ENCODE peak calls at places on chromosomes 5 and 9, in seven cellular contexts. X is BE2C, F is ovary, K is hepatocyte, T is H1, E is aorta, R is thyroid gland. W is an unnamed sample.
A peak's percentile ranks its signal among the peaks of the same experiment; 100 is the strongest.

GRCh38 chr5:149002053-149002452 is 60.8 kb downstream of the SH3TC2 start:
- DNase-seq in X (no peak), F (no peak), K (peak; percentile 79), T (no peak), E (peak; percentile 44), R (no peak), W (peak; percentile 98)

GRCh38 chr9:1100192-1100591 is 50.0 kb downstream of the DMRT2 start:
- DNase-seq in X (no peak), F (no peak), K (no peak), T (no peak), E (no peak), R (no peak), W (no peak)

GRCh38 chr5:39941436-39941835 is 516.7 kb upstream of the DAB2 start:
- DNase-seq in X (no peak), F (no peak), K (no peak), T (no peak), E (no peak), R (no peak), W (no peak)

GRCh38 chr5:73381587-73382411 is 66.8 kb downstream of the FOXD1 start:
- DNase-seq in X (no peak), F (no peak), K (no peak), T (peak; percentile 66), E (no peak), R (no peak), W (no peak)

GRCh38 chr5:405421-405820 is 37.6 kb upstream of the EXOC3 start:
- DNase-seq in X (no peak), F (no peak), K (no peak), T (no peak), E (no peak), R (no peak), W (no peak)

GRCh38 chr5:98599016-98599415 is 174.4 kb upstream of the RGMB start:
- DNase-seq in X (no peak), F (no peak), K (no peak), T (no peak), E (no peak), R (no peak), W (no peak)

GRCh38 chr5:15266841-15267240 is 233.1 kb upstream of the FBXL7 start:
- DNase-seq in X (no peak), F (no peak), K (no peak), T (no peak), E (no peak), R (no peak), W (no peak)

GRCh38 chr5:6135977-6136376 is 242.4 kb downstream of the MED10 start:
- DNase-seq in X (no peak), F (no peak), K (no peak), T (no peak), E (no peak), R (no peak), W (no peak)

GRCh38 chr5:91030521-91031395 is 352.4 kb downstream of the ARRDC3 start:
- DNase-seq in X (no peak), F (no peak), K (no peak), T (no peak), E (no peak), R (peak; percentile 63), W (no peak)

DNA sequence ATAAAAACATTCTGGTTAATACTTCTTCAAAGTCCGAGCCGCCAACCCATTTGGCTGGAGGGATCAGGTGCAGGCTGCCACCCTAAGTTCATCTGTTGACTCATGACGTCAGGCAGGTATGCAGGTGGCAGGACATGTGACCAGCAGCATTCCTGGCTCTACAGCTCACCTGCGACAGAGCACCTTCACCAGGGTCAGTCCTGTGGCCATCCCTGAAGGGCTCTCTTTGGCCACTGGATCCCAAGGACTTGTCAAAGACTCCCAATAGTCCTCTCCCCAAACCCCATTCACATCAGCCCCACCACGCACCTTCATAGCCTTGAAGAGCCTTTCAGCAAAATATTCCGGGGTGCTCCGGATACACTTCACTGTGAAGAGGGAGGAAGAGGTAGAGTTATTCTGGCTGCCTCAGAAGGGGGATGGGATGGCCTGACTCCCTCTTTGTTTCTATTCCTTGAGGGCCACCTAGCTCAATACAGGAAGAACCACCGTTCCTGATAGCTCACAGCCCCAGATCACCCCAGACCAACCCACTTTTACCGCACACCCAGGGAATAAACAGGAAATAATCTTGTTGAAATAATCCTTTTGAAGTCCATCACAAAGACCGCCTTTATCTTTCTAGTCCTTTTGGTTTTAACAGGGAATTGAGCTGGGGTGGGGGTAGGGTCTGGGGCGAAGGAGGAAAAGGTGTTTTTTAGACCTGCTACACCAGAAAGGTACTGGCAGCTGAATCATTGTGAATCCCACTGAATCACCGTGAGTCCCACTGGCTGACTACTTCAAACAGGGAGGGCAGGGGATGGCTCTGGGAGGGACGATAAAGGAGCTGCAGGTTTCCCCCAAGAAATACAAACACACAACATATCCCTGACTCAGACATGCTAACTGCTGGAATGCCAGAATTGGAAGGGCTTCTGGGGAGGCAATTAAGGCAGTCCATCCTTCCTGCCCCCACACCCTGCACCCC is 26.4 kb downstream of the ANXA6 start:
- DNase-seq in X (no peak), F (no peak), K (peak; percentile 79), T (no peak), E (peak; percentile 31), R (no peak), W (no peak)
- H3K4me1 ChIP-seq in X (no peaks in the 10 kb centered on the region), F (no peaks in the 10 kb centered on the region), K (peaks cover 5% of the 10 kb centered on the region), T (no peaks in the 10 kb centered on the region), E (no peaks in the 10 kb centered on the region), R (no peaks in the 10 kb centered on the region), W (no peaks in the 10 kb centered on the region)

DNA sequence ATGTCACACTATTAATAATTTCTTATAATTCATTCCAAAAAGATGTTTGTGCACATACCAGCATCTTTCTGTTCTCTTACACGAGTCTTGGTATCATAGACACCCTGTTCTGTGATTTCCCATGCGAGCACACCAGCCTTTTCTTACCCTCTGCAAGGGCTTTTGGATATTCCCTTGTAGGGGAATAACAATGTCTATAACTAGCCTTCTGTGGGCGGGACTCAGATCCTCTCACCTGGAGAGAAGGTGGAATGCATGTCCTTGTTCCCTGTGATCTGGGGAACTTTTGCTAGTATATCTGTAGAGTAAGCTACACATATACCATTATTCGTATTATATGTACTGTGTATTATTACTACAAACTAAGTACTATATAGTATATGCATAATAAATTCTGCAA is 44.8 kb downstream of the EHMT1 start:
- DNase-seq in X (no peak), F (no peak), K (no peak), T (no peak), E (no peak), R (no peak), W (no peak)
- H3K4me3 ChIP-seq in X (no peak overlapping the region), F (no peak overlapping the region), K (no peak overlapping the region), T (no peak overlapping the region), E (no peak overlapping the region), R (no peak overlapping the region), W (no peak overlapping the region)

DNA sequence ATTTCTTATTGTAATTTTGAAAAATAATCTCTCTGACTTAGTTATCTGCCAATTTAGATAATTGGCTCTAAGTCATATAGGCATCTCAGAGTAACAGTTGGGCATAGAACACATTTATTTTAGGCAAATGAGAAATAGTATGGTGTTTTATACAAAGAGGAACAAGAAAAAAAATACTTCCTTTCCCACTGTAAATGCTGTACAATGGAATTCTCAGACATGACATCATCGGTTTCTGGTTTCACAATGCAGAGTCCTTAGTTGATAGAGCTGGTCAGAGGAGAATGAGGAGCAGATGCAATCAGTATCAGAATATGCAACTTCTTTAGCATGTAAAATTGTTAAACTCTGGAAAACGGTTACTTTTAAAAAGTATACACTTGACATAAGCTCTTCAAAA is 49.4 kb downstream of the PLK2 start:
- DNase-seq in X (no peak), F (no peak), K (peak; percentile 48), T (no peak), E (no peak), R (no peak), W (peak; percentile 39)
- H3K4me1 ChIP-seq in X (no peaks in the 10 kb centered on the region), F (no peaks in the 10 kb centered on the region), K (peaks cover 13% of the 10 kb centered on the region), T (peaks cover 14% of the 10 kb centered on the region), E (no peaks in the 10 kb centered on the region), R (no peaks in the 10 kb centered on the region), W (peaks cover 23% of the 10 kb centered on the region)

DNA sequence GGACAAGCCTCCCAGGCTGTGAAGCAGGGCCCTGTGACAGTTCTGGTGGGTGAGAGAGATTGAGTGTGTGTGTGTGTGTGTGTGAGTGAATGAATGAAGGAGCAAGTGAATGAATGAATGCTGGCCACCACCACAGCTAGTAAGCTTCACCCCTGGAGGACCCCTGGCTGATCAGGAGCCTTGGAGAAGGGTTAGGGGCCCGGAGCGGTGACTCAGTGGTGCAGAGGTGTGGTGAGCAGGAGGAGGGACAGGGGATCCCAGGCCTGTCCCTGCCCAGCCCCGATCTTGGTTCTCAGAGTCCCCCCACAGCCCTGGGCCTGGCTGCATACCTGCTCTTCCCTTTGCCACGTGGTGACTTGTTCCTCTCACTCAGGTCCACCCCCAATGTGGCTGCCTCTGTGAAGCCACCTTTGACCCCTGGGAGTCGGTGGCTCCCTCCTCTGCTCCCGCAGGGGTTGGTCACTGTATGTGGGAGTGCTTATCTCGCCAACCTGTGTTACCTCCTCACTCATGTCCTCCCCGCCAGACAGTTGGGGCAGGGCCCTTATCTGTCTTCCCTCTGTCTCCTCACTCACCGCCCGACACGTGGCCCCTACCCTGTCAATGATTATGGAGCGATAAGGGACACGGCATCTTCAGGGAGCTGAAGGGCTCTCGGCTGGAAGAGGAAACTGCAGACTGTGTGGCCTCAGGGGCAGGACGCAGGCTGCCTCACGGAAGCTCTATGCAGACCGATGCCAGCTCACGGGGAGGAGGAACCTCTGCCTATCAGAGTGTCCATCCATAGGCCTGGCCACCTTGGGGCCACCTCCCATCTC is 99.9 kb upstream of the PITX1 start:
- DNase-seq in X (peak; percentile 29), F (no peak), K (peak; percentile 87), T (no peak), E (peak; percentile 29), R (no peak), W (no peak)
- H3K4me3 ChIP-seq in X (no peak overlapping the region), F (no peak overlapping the region), K (no peak overlapping the region), T (no peak overlapping the region), E (no peak overlapping the region), R (no peak overlapping the region), W (no peak overlapping the region)

DNA sequence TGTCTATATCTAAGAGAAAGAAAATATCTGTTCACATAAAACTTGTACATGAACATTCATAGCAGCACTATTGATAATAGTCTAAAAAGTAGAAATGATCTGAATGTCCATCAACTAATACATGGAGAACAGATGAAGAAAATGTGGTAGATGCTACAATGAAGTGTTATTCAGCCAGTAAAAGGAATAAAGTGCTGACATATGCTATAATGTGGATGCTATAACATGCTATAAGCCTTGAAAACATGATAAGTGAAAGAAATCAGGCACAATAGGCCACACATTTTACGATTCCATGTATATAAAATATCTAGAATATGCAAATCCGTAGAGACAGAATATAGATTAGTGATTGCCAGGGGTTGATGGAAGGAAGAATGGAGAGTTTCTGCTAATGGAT is 146.8 kb downstream of the SEMA5A start:
- DNase-seq in X (no peak), F (no peak), K (no peak), T (no peak), E (no peak), R (no peak), W (no peak)
- H3K4me1 ChIP-seq in X (no peaks in the 10 kb centered on the region), F (no peaks in the 10 kb centered on the region), K (no peaks in the 10 kb centered on the region), T (no peaks in the 10 kb centered on the region), E (no peaks in the 10 kb centered on the region), R (no peaks in the 10 kb centered on the region), W (no peaks in the 10 kb centered on the region)

DNA sequence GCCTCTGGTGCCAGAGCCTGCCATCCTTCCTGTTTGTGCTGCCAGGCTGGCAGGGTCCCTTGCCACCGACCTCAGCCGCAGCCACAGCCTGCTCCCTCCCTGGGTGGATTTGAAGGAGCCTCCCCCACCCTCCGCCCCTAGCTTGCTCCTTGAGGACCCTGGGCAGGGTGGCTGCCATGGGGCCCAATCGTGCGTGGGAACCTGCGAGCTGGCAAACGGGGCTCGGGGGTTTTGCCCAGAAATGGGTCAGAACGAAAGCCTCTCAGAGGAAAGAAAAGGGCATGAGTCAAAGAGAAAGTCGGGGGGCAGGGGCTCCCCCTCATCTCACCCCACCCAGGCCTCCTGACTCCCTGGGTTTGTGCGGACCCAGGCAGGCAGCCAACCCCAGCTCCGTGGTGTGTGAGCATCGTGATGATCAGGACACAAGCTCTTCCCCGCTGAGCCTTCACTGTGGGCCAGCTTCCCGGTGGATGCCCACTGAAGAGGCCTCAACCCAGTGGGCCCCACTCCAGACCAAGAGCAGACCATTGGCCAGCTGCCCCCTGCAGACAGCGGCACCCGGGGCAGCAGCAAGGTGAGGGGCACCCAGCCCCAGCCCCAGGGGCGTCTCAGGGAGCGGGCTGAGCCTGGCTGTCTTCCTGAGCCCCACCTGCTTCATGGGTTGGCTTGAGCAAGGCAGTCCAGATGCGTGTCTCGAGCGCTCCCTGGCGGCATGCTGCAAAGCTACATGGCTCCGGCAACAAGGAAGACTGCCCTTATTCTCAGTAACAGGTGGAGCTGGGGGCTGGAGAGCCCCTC is 3.0 kb upstream of the FUT7 start:
- DNase-seq in X (peak; percentile 90), F (peak; percentile 87), K (peak; percentile 91), T (peak; percentile 94), E (peak; percentile 89), R (peak; percentile 82), W (peak; percentile 86)
- H3K4me3 ChIP-seq in X (peak overlapping the region; percentile 17), F (no peak overlapping the region), K (no peak overlapping the region), T (no peak overlapping the region), E (no peak overlapping the region), R (no peak overlapping the region), W (no peak overlapping the region)

W was measured in SJCRH30.